ENCODE peak calls at places on chromosomes 2 and 18, in eight cellular contexts. W is left ventricle myocardium inferior; G is thoracic aorta; L is OCI-LY7; N is transverse colon; I is psoas muscle; S is naive thymus-derived CD4-positive, alpha-beta T cell; Y is astrocyte. M is an unnamed sample.

GRCh38 chr2:178271629-178272333 is 77.5 kb downstream of the OSBPL6 start:
- DNase-seq in W (peak; percentile 86), G (peak; percentile 39), L (no peak), N (peak; percentile 26), I (peak; percentile 85), S (no peak), Y (peak; percentile 81), M (peak; percentile 67)

GRCh38 chr2:171703574-171704347 is 16.5 kb downstream of the DYNC1I2 start:
- DNase-seq in W (no peak), G (no peak), L (peak; percentile 56), N (no peak), I (no peak), S (peak; percentile 35), Y (peak; percentile 9), M (no peak)

GRCh38 chr2:65329551-65329950 is 101.9 kb downstream of the ACTR2 start:
- DNase-seq in W (no peak), G (no peak), L (no peak), N (no peak), I (no peak), S (no peak), Y (no peak), M (no peak)

GRCh38 chr18:67072789-67073188 is 443.7 kb downstream of the DSEL start:
- DNase-seq in W (no peak), G (no peak), L (no peak), N (no peak), I (no peak), S (no peak), Y (no peak), M (no peak)

GRCh38 chr18:70288851-70289328 is at the start of gene SOCS6:
- DNase-seq in W (peak; percentile 66), G (no peak), L (no peak), N (peak; percentile 63), I (peak; percentile 62), S (peak; percentile 34), Y (peak; percentile 53), M (peak; percentile 31)

GRCh38 chr2:116467243-116467642 is 1347.2 kb upstream of the DDX18 start:
- DNase-seq in W (no peak), G (no peak), L (no peak), N (no peak), I (no peak), S (no peak), Y (no peak), M (no peak)

GRCh38 chr2:162317910-162318279 is 589 bp downstream of the IFIH1 start:
- DNase-seq in W (peak; percentile 15), G (no peak), L (peak; percentile 45), N (peak; percentile 47), I (no peak), S (peak; percentile 42), Y (no peak), M (peak; percentile 30)

GRCh38 chr2:152098033-152098797 is 629 bp downstream of the CACNB4 start:
- DNase-seq in W (peak; percentile 19), G (no peak), L (no peak), N (peak; percentile 19), I (peak; percentile 36), S (no peak), Y (no peak), M (no peak)

GRCh38 chr2:71157124-71157802 is 26.8 kb downstream of the MPHOSPH10 start:
- DNase-seq in W (peak; percentile 30), G (no peak), L (peak; percentile 67), N (peak; percentile 59), I (peak; percentile 31), S (peak; percentile 50), Y (no peak), M (peak; percentile 25)

GRCh38 chr2:160261731-160262130 is 61.7 kb upstream of the ITGB6 start:
- DNase-seq in W (no peak), G (no peak), L (no peak), N (no peak), I (no peak), S (no peak), Y (no peak), M (no peak)

GRCh38 chr18:74633652-74634352 is 36.1 kb downstream of the ZNF407 start:
- DNase-seq in W (no peak), G (no peak), L (no peak), N (no peak), I (no peak), S (no peak), Y (peak; percentile 19), M (no peak)

GRCh38 chr2:96870631-96871255 is 863 bp upstream of the SEMA4C start:
- DNase-seq in W (no peak), G (no peak), L (no peak), N (peak; percentile 73), I (no peak), S (peak; percentile 76), Y (peak; percentile 33), M (peak; percentile 61)

GRCh38 chr2:14936436-14936835 is 303.9 kb downstream of the LRATD1 start:
- DNase-seq in W (no peak), G (no peak), L (no peak), N (no peak), I (no peak), S (no peak), Y (no peak), M (no peak)

GRCh38 chr2:241082338-241083090 is 19.6 kb downstream of the MTERF4 start:
- DNase-seq in W (no peak), G (no peak), L (no peak), N (no peak), I (no peak), S (no peak), Y (no peak), M (no peak)

GRCh38 chr18:62537042-62537894 is 14.4 kb downstream of the ZCCHC2 start:
- DNase-seq in W (no peak), G (no peak), L (no peak), N (no peak), I (no peak), S (no peak), Y (no peak), M (no peak)

GRCh38 chr2:74181739-74182138 is 3.1 kb upstream of the MOB1A start:
- DNase-seq in W (no peak), G (no peak), L (peak; percentile 97), N (peak; percentile 57), I (no peak), S (no peak), Y (no peak), M (no peak)

GRCh38 chr2:74177697-74178096 is 982 bp downstream of the MOB1A start:
- DNase-seq in W (no peak), G (no peak), L (no peak), N (no peak), I (no peak), S (no peak), Y (no peak), M (no peak)

GRCh38 chr2:74174909-74175308 is 3.8 kb downstream of the MOB1A start:
- DNase-seq in W (no peak), G (no peak), L (peak; percentile 25), N (no peak), I (no peak), S (no peak), Y (no peak), M (no peak)

GRCh38 chr2:74178211-74179062 is at the start of gene MOB1A:
- DNase-seq in W (peak; percentile 98), G (peak; percentile 90), L (peak; percentile 100), N (peak; percentile 99), I (peak; percentile 97), S (peak; percentile 98), Y (peak; percentile 95), M (peak; percentile 98)

GRCh38 chr2:74179063-74179865 is 585 bp upstream of the MOB1A start:
- DNase-seq in W (no peak), G (no peak), L (peak; percentile 86), N (no peak), I (no peak), S (no peak), Y (no peak), M (no peak)
- H3K27ac ChIP-seq in W (peak overlapping the region; percentile 95), G (peak overlapping the region; percentile 93), L (peak overlapping the region; percentile 90), N (peak overlapping the region; percentile 100), I (peak overlapping the region; percentile 79), S (peak overlapping the region; percentile 97), Y (no peak overlapping the region), M (peak overlapping the region; percentile 58)

GRCh38 chr18:12288406-12288762 is 19.7 kb upstream of the TUBB6 start:
- DNase-seq in W (no peak), G (no peak), L (no peak), N (no peak), I (no peak), S (no peak), Y (no peak), M (no peak)
- H3K4me3 ChIP-seq in W (peak overlapping the region; percentile 65), G (peak overlapping the region; percentile 77), L (no peak overlapping the region), N (no peak overlapping the region), I (peak overlapping the region; percentile 58), S (no peak overlapping the region), Y (peak overlapping the region; percentile 62), M (peak overlapping the region; percentile 33)

GRCh38 chr2:38690499-38691420 is 24.8 kb downstream of the GALM start:
- DNase-seq in W (no peak), G (no peak), L (no peak), N (peak; percentile 58), I (no peak), S (no peak), Y (peak; percentile 96), M (no peak)
- H3K27ac ChIP-seq in W (no peak overlapping the region), G (peak overlapping the region; percentile 77), L (no peak overlapping the region), N (peak overlapping the region; percentile 56), I (no peak overlapping the region), S (no peak overlapping the region), Y (peak overlapping the region; percentile 81), M (no peak overlapping the region)

DNA sequence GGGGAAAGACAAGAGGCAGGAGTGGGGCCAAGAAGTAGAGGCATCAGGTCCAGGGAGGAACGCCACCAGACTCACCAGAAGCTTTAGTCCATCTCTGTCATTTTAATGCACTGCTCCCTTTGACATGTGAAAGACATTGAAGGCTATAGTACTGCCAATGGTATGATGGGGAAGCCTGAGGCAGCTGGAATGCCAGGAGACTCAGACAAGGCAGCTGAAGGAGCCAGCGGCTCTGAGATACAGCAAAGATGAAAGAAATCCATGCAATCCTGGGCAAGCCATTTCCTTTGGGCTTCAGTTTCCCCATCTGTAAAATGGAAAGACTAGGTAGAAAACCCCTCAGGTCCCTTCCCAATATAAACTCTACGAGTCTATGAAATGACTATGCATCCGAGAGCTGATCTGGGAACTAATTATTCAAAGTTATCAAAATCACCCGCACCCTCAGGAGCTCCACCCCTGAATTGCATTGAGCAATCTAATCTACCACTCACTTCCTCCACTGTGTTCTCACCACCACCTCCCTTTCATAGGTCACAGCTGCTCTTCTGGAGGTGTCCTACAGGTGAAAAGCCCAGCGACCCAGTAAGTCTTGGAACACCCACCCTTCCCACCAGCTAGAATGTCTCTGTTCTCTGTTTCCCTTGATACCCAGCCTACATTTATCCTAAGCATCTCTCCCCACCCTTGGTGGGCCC is 3.1 kb downstream of the CXCR2 start:
- DNase-seq in W (no peak), G (no peak), L (no peak), N (no peak), I (no peak), S (no peak), Y (no peak), M (no peak)
- H3K4me3 ChIP-seq in W (no peak overlapping the region), G (no peak overlapping the region), L (no peak overlapping the region), N (no peak overlapping the region), I (no peak overlapping the region), S (no peak overlapping the region), Y (no peak overlapping the region), M (no peak overlapping the region)

M was measured in uterus.